ENCODE peak calls at places on chromosomes 1 and 21, in eight cellular contexts. One of them, this sample, is unnamed.

GRCh38 chr1:114558548-114558947 is 22.9 kb downstream of the BCAS2 start:
- DNase-seq in foreskin fibroblast: no peak
- DNase-seq in HFFc6: no peak
- DNase-seq in progenitor cell of endocrine pancreas: no peak
- DNase-seq in CD4-positive, alpha-beta T cell: no peak
- DNase-seq in fibroblast of the aortic adventitia: peak
- DNase-seq in right lobe of liver: no peak
- DNase-seq in adrenal gland: no peak
- DNase-seq in this sample: no peak

GRCh38 chr1:75641325-75641724 is 30.4 kb upstream of the SLC44A5 start:
- DNase-seq in right lobe of liver: no peak
- DNase-seq in fibroblast of the aortic adventitia: no peak
- DNase-seq in progenitor cell of endocrine pancreas: no peak
- DNase-seq in CD4-positive, alpha-beta T cell: no peak
- DNase-seq in foreskin fibroblast: no peak
- DNase-seq in adrenal gland: no peak
- DNase-seq in HFFc6: no peak
- DNase-seq in this sample: no peak

GRCh38 chr1:60583696-60584095 is 498.7 kb upstream of the NFIA start:
- DNase-seq in right lobe of liver: no peak
- DNase-seq in progenitor cell of endocrine pancreas: no peak
- DNase-seq in HFFc6: no peak
- DNase-seq in adrenal gland: no peak
- DNase-seq in fibroblast of the aortic adventitia: no peak
- DNase-seq in CD4-positive, alpha-beta T cell: no peak
- DNase-seq in foreskin fibroblast: no peak
- DNase-seq in this sample: no peak

GRCh38 chr1:18673976-18674375 is 43.3 kb downstream of the PAX7 start:
- DNase-seq in HFFc6: no peak
- DNase-seq in progenitor cell of endocrine pancreas: no peak
- DNase-seq in adrenal gland: no peak
- DNase-seq in foreskin fibroblast: peak
- DNase-seq in CD4-positive, alpha-beta T cell: no peak
- DNase-seq in right lobe of liver: no peak
- DNase-seq in fibroblast of the aortic adventitia: no peak
- DNase-seq in this sample: no peak

GRCh38 chr1:205543351-205544305 is 39.2 kb downstream of the CDK18 start:
- DNase-seq in fibroblast of the aortic adventitia: peak
- DNase-seq in HFFc6: peak
- DNase-seq in CD4-positive, alpha-beta T cell: no peak
- DNase-seq in foreskin fibroblast: peak
- DNase-seq in adrenal gland: peak
- DNase-seq in progenitor cell of endocrine pancreas: peak
- DNase-seq in right lobe of liver: peak
- DNase-seq in this sample: peak

GRCh38 chr1:226268421-226269124 is 40.4 kb downstream of the LIN9 start:
- DNase-seq in adrenal gland: no peak
- DNase-seq in fibroblast of the aortic adventitia: peak
- DNase-seq in HFFc6: peak
- DNase-seq in progenitor cell of endocrine pancreas: no peak
- DNase-seq in CD4-positive, alpha-beta T cell: no peak
- DNase-seq in foreskin fibroblast: peak
- DNase-seq in right lobe of liver: no peak
- DNase-seq in this sample: no peak

GRCh38 chr1:223741861-223742260 is 29.5 kb downstream of the CAPN2 start:
- DNase-seq in progenitor cell of endocrine pancreas: no peak
- DNase-seq in HFFc6: peak
- DNase-seq in CD4-positive, alpha-beta T cell: no peak
- DNase-seq in fibroblast of the aortic adventitia: no peak
- DNase-seq in foreskin fibroblast: no peak
- DNase-seq in adrenal gland: no peak
- DNase-seq in right lobe of liver: no peak
- DNase-seq in this sample: no peak

GRCh38 chr1:47378147-47378546 is 37.9 kb upstream of the FOXE3 start:
- DNase-seq in HFFc6: no peak
- DNase-seq in fibroblast of the aortic adventitia: peak
- DNase-seq in CD4-positive, alpha-beta T cell: no peak
- DNase-seq in right lobe of liver: no peak
- DNase-seq in adrenal gland: no peak
- DNase-seq in foreskin fibroblast: no peak
- DNase-seq in progenitor cell of endocrine pancreas: no peak
- DNase-seq in this sample: no peak

GRCh38 chr21:36850372-36850771 is 116.1 kb downstream of the HLCS start:
- DNase-seq in fibroblast of the aortic adventitia: no peak
- DNase-seq in CD4-positive, alpha-beta T cell: no peak
- DNase-seq in foreskin fibroblast: no peak
- DNase-seq in progenitor cell of endocrine pancreas: no peak
- DNase-seq in adrenal gland: no peak
- DNase-seq in right lobe of liver: no peak
- DNase-seq in HFFc6: no peak
- DNase-seq in this sample: no peak

GRCh38 chr21:36708512-36709029 is 9.7 kb downstream of the SIM2 start:
- DNase-seq in right lobe of liver: peak
- DNase-seq in progenitor cell of endocrine pancreas: no peak
- DNase-seq in CD4-positive, alpha-beta T cell: no peak
- DNase-seq in fibroblast of the aortic adventitia: no peak
- DNase-seq in foreskin fibroblast: no peak
- DNase-seq in HFFc6: no peak
- DNase-seq in adrenal gland: no peak
- DNase-seq in this sample: no peak

GRCh38 chr1:39525366-39526165 is 34.1 kb downstream of the BMP8A start:
- DNase-seq in HFFc6: no peak
- DNase-seq in fibroblast of the aortic adventitia: no peak
- DNase-seq in foreskin fibroblast: peak
- DNase-seq in progenitor cell of endocrine pancreas: no peak
- DNase-seq in right lobe of liver: no peak
- DNase-seq in adrenal gland: no peak
- DNase-seq in CD4-positive, alpha-beta T cell: no peak
- DNase-seq in this sample: peak

GRCh38 chr1:172024516-172024915 is 183.2 kb downstream of the DNM3 start:
- DNase-seq in progenitor cell of endocrine pancreas: no peak
- DNase-seq in adrenal gland: no peak
- DNase-seq in CD4-positive, alpha-beta T cell: no peak
- DNase-seq in right lobe of liver: no peak
- DNase-seq in HFFc6: no peak
- DNase-seq in foreskin fibroblast: no peak
- DNase-seq in fibroblast of the aortic adventitia: no peak
- DNase-seq in this sample: no peak

GRCh38 chr1:214287884-214288283 is 6.9 kb downstream of the SMYD2 start:
- DNase-seq in CD4-positive, alpha-beta T cell: no peak
- DNase-seq in HFFc6: no peak
- DNase-seq in right lobe of liver: no peak
- DNase-seq in foreskin fibroblast: no peak
- DNase-seq in adrenal gland: no peak
- DNase-seq in fibroblast of the aortic adventitia: no peak
- DNase-seq in progenitor cell of endocrine pancreas: no peak
- DNase-seq in this sample: no peak
- TF ChIP-seq CTCF in CD4-positive, alpha-beta T cell: no peak
- TF ChIP-seq CTCF in HFFc6: no peak
- TF ChIP-seq CTCF in right lobe of liver: no peak
- TF ChIP-seq CTCF in foreskin fibroblast: no peak
- TF ChIP-seq CTCF in adrenal gland: no peak
- TF ChIP-seq CTCF in fibroblast of the aortic adventitia: no peak
- TF ChIP-seq CTCF in progenitor cell of endocrine pancreas: no peak
- TF ChIP-seq CTCF in this sample: no peak

DNA sequence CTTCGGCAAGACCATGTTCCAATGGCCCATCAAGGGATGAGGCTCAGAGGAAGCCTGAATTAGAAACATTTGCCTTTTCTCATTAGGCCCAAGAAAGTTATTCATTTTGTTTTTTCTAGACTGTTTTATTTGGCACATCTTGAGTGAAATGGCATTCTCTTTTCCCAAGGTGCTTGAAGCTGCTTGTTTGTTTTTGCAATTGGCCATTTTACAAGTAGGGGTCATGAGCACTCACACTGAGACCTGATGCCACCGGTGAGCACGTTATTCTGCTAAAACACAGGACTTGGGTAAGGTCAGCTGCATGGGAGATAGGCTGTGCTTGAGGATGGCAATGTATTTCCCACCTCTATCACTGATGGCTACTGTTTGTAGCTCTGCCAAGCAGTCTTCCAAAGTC is 128.1 kb downstream of the TBX15 start:
- DNase-seq in foreskin fibroblast: no peak
- DNase-seq in progenitor cell of endocrine pancreas: no peak
- DNase-seq in CD4-positive, alpha-beta T cell: no peak
- DNase-seq in right lobe of liver: no peak
- DNase-seq in HFFc6: no peak
- DNase-seq in fibroblast of the aortic adventitia: no peak
- DNase-seq in adrenal gland: no peak
- DNase-seq in this sample: no peak
- TF ChIP-seq CTCF in foreskin fibroblast: no peak
- TF ChIP-seq CTCF in progenitor cell of endocrine pancreas: no peak
- TF ChIP-seq CTCF in CD4-positive, alpha-beta T cell: no peak
- TF ChIP-seq CTCF in right lobe of liver: no peak
- TF ChIP-seq CTCF in HFFc6: no peak
- TF ChIP-seq CTCF in fibroblast of the aortic adventitia: no peak
- TF ChIP-seq CTCF in adrenal gland: no peak
- TF ChIP-seq CTCF in this sample: no peak

GRCh38 chr1:175355414-175355813 is 162.8 kb upstream of the KIAA0040 start:
- DNase-seq in foreskin fibroblast: no peak
- DNase-seq in fibroblast of the aortic adventitia: no peak
- DNase-seq in CD4-positive, alpha-beta T cell: no peak
- DNase-seq in adrenal gland: no peak
- DNase-seq in HFFc6: no peak
- DNase-seq in progenitor cell of endocrine pancreas: no peak
- DNase-seq in right lobe of liver: no peak
- DNase-seq in this sample: no peak

GRCh38 chr1:175356727-175357126 is 164.2 kb upstream of the KIAA0040 start:
- DNase-seq in adrenal gland: no peak
- DNase-seq in foreskin fibroblast: no peak
- DNase-seq in right lobe of liver: no peak
- DNase-seq in fibroblast of the aortic adventitia: no peak
- DNase-seq in progenitor cell of endocrine pancreas: no peak
- DNase-seq in CD4-positive, alpha-beta T cell: no peak
- DNase-seq in HFFc6: no peak
- DNase-seq in this sample: no peak

GRCh38 chr1:175360016-175360415 is 167.4 kb upstream of the KIAA0040 start:
- DNase-seq in CD4-positive, alpha-beta T cell: no peak
- DNase-seq in progenitor cell of endocrine pancreas: no peak
- DNase-seq in HFFc6: no peak
- DNase-seq in adrenal gland: no peak
- DNase-seq in foreskin fibroblast: no peak
- DNase-seq in fibroblast of the aortic adventitia: no peak
- DNase-seq in right lobe of liver: no peak
- DNase-seq in this sample: no peak

GRCh38 chr1:175354080-175354479 is 161.5 kb upstream of the KIAA0040 start:
- DNase-seq in foreskin fibroblast: no peak
- DNase-seq in adrenal gland: no peak
- DNase-seq in HFFc6: no peak
- DNase-seq in fibroblast of the aortic adventitia: no peak
- DNase-seq in right lobe of liver: no peak
- DNase-seq in progenitor cell of endocrine pancreas: no peak
- DNase-seq in CD4-positive, alpha-beta T cell: no peak
- DNase-seq in this sample: no peak
- TF ChIP-seq CTCF in foreskin fibroblast: no peak
- TF ChIP-seq CTCF in adrenal gland: no peak
- TF ChIP-seq CTCF in HFFc6: no peak
- TF ChIP-seq CTCF in fibroblast of the aortic adventitia: no peak
- TF ChIP-seq CTCF in right lobe of liver: no peak
- TF ChIP-seq CTCF in progenitor cell of endocrine pancreas: no peak
- TF ChIP-seq CTCF in CD4-positive, alpha-beta T cell: no peak
- TF ChIP-seq CTCF in this sample: no peak

GRCh38 chr1:245495681-245496080 is 340.9 kb downstream of the KIF26B start:
- DNase-seq in adrenal gland: no peak
- DNase-seq in CD4-positive, alpha-beta T cell: no peak
- DNase-seq in progenitor cell of endocrine pancreas: no peak
- DNase-seq in HFFc6: no peak
- DNase-seq in foreskin fibroblast: no peak
- DNase-seq in right lobe of liver: no peak
- DNase-seq in fibroblast of the aortic adventitia: no peak
- DNase-seq in this sample: no peak

GRCh38 chr1:245488346-245489110 is 333.7 kb downstream of the KIF26B start:
- DNase-seq in HFFc6: no peak
- DNase-seq in CD4-positive, alpha-beta T cell: no peak
- DNase-seq in fibroblast of the aortic adventitia: no peak
- DNase-seq in right lobe of liver: no peak
- DNase-seq in foreskin fibroblast: no peak
- DNase-seq in adrenal gland: no peak
- DNase-seq in progenitor cell of endocrine pancreas: no peak
- DNase-seq in this sample: no peak

GRCh38 chr1:245489838-245490237 is 335.1 kb downstream of the KIF26B start:
- DNase-seq in CD4-positive, alpha-beta T cell: no peak
- DNase-seq in progenitor cell of endocrine pancreas: no peak
- DNase-seq in right lobe of liver: no peak
- DNase-seq in fibroblast of the aortic adventitia: no peak
- DNase-seq in foreskin fibroblast: no peak
- DNase-seq in adrenal gland: no peak
- DNase-seq in HFFc6: no peak
- DNase-seq in this sample: no peak

GRCh38 chr1:245493029-245493428 is 338.2 kb downstream of the KIF26B start:
- DNase-seq in HFFc6: no peak
- DNase-seq in adrenal gland: no peak
- DNase-seq in foreskin fibroblast: no peak
- DNase-seq in fibroblast of the aortic adventitia: no peak
- DNase-seq in progenitor cell of endocrine pancreas: no peak
- DNase-seq in CD4-positive, alpha-beta T cell: no peak
- DNase-seq in right lobe of liver: no peak
- DNase-seq in this sample: no peak
- TF ChIP-seq CTCF in HFFc6: peak
- TF ChIP-seq CTCF in adrenal gland: no peak
- TF ChIP-seq CTCF in foreskin fibroblast: no peak
- TF ChIP-seq CTCF in fibroblast of the aortic adventitia: peak
- TF ChIP-seq CTCF in progenitor cell of endocrine pancreas: peak
- TF ChIP-seq CTCF in CD4-positive, alpha-beta T cell: no peak
- TF ChIP-seq CTCF in right lobe of liver: no peak
- TF ChIP-seq CTCF in this sample: no peak

DNA sequence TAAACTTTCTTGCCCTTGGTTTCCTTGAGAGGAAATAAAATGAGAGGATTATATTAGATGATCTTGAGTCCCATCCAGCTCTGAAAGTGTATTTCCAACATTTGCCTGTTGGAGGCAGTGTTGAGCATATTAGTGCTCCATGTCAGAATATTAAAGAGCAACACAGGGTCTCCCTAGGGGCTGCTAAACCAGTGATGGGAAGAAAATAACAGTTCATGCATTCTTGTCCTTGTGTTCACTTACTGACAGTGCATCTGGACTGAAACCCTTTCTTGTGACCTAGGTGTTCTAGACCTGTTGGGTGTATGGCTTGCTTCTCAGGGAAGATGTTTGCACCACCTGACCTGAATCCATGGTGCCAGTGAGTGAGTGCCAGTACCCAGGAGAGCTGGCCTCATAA is 124.7 kb upstream of the KIAA0040 start:
- DNase-seq in foreskin fibroblast: no peak
- DNase-seq in CD4-positive, alpha-beta T cell: no peak
- DNase-seq in progenitor cell of endocrine pancreas: no peak
- DNase-seq in HFFc6: no peak
- DNase-seq in fibroblast of the aortic adventitia: no peak
- DNase-seq in adrenal gland: no peak
- DNase-seq in right lobe of liver: no peak
- DNase-seq in this sample: peak
- TF ChIP-seq CTCF in foreskin fibroblast: peak
- TF ChIP-seq CTCF in CD4-positive, alpha-beta T cell: peak
- TF ChIP-seq CTCF in progenitor cell of endocrine pancreas: peak
- TF ChIP-seq CTCF in HFFc6: peak
- TF ChIP-seq CTCF in fibroblast of the aortic adventitia: no peak
- TF ChIP-seq CTCF in adrenal gland: peak
- TF ChIP-seq CTCF in right lobe of liver: peak
- TF ChIP-seq CTCF in this sample: peak

GRCh38 chr1:150562384-150563339 is 13.5 kb downstream of the ADAMTSL4 start:
- DNase-seq in foreskin fibroblast: no peak
- DNase-seq in CD4-positive, alpha-beta T cell: peak
- DNase-seq in fibroblast of the aortic adventitia: peak
- DNase-seq in HFFc6: no peak
- DNase-seq in progenitor cell of endocrine pancreas: no peak
- DNase-seq in right lobe of liver: no peak
- DNase-seq in adrenal gland: no peak
- DNase-seq in this sample: peak
- TF ChIP-seq CTCF in foreskin fibroblast: no peak
- TF ChIP-seq CTCF in CD4-positive, alpha-beta T cell: no peak
- TF ChIP-seq CTCF in fibroblast of the aortic adventitia: no peak
- TF ChIP-seq CTCF in HFFc6: no peak
- TF ChIP-seq CTCF in progenitor cell of endocrine pancreas: no peak
- TF ChIP-seq CTCF in right lobe of liver: no peak
- TF ChIP-seq CTCF in adrenal gland: no peak
- TF ChIP-seq CTCF in this sample: no peak